ENCODE peak calls at places on chromosomes 7 and 10, in six cellular contexts. One of them, this sample, is unnamed.

GRCh38 chr7:69814421-69814962 is 216.2 kb downstream of the AUTS2 start:
- DNase-seq in GM03348: peak; percentile 89
- DNase-seq in occipital lobe: peak; percentile 76
- DNase-seq in Kasumi-1: no peak
- DNase-seq in RPMI7951: no peak
- DNase-seq in mammary epithelial cell: no peak
- DNase-seq in this sample: peak; percentile 63

GRCh38 chr10:11713186-11713743 is 28.9 kb upstream of the ECHDC3 start:
- DNase-seq in GM03348: no peak
- DNase-seq in occipital lobe: no peak
- DNase-seq in Kasumi-1: peak; percentile 58
- DNase-seq in RPMI7951: peak; percentile 50
- DNase-seq in mammary epithelial cell: peak; percentile 69
- DNase-seq in this sample: peak; percentile 7

GRCh38 chr10:6171891-6172354 is 30.8 kb upstream of the PFKFB3 start:
- DNase-seq in GM03348: peak; percentile 82
- DNase-seq in occipital lobe: peak; percentile 70
- DNase-seq in Kasumi-1: peak; percentile 96
- DNase-seq in RPMI7951: peak; percentile 91
- DNase-seq in mammary epithelial cell: no peak
- DNase-seq in this sample: peak; percentile 45

GRCh38 chr10:105542401-105542800 is 901.3 kb downstream of the SORCS3 start:
- DNase-seq in GM03348: no peak
- DNase-seq in occipital lobe: no peak
- DNase-seq in Kasumi-1: no peak
- DNase-seq in RPMI7951: no peak
- DNase-seq in mammary epithelial cell: no peak
- DNase-seq in this sample: no peak

GRCh38 chr7:107946451-107946850 is 55.5 kb downstream of the DLD start:
- DNase-seq in GM03348: peak; percentile 66
- DNase-seq in occipital lobe: no peak
- DNase-seq in Kasumi-1: no peak
- DNase-seq in RPMI7951: peak; percentile 33
- DNase-seq in mammary epithelial cell: peak; percentile 66
- DNase-seq in this sample: no peak

GRCh38 chr10:47165711-47166404 is 134.1 kb upstream of the GDF10 start:
- DNase-seq in GM03348: peak; percentile 54
- DNase-seq in occipital lobe: no peak
- DNase-seq in Kasumi-1: peak; percentile 54
- DNase-seq in RPMI7951: peak; percentile 71
- DNase-seq in mammary epithelial cell: no peak
- DNase-seq in this sample: no peak

GRCh38 chr7:66114743-66115727 is at the start of gene CRCP:
- DNase-seq in GM03348: peak; percentile 91
- DNase-seq in occipital lobe: peak; percentile 77
- DNase-seq in Kasumi-1: peak; percentile 72
- DNase-seq in RPMI7951: peak; percentile 82
- DNase-seq in mammary epithelial cell: peak; percentile 75
- DNase-seq in this sample: peak; percentile 84

GRCh38 chr10:123269017-123269552 is 114.9 kb downstream of the BUB3 start:
- DNase-seq in GM03348: no peak
- DNase-seq in occipital lobe: no peak
- DNase-seq in Kasumi-1: no peak
- DNase-seq in RPMI7951: no peak
- DNase-seq in mammary epithelial cell: no peak
- DNase-seq in this sample: no peak

GRCh38 chr10:130772676-130773075 is 538.8 kb downstream of the TCERG1L start:
- DNase-seq in GM03348: no peak
- DNase-seq in occipital lobe: no peak
- DNase-seq in Kasumi-1: no peak
- DNase-seq in RPMI7951: no peak
- DNase-seq in mammary epithelial cell: no peak
- DNase-seq in this sample: no peak

GRCh38 chr7:114426824-114427223 is 12.2 kb downstream of the FOXP2 start:
- DNase-seq in GM03348: no peak
- DNase-seq in occipital lobe: no peak
- DNase-seq in Kasumi-1: peak; percentile 49
- DNase-seq in RPMI7951: no peak
- DNase-seq in mammary epithelial cell: no peak
- DNase-seq in this sample: no peak

GRCh38 chr7:116766881-116767280 is 94.9 kb downstream of the MET start:
- DNase-seq in GM03348: no peak
- DNase-seq in occipital lobe: no peak
- DNase-seq in Kasumi-1: no peak
- DNase-seq in RPMI7951: no peak
- DNase-seq in mammary epithelial cell: no peak
- DNase-seq in this sample: no peak

GRCh38 chr10:127150136-127150535 is 46.3 kb downstream of the INSYN2A start:
- DNase-seq in GM03348: peak; percentile 43
- DNase-seq in occipital lobe: no peak
- DNase-seq in Kasumi-1: no peak
- DNase-seq in RPMI7951: peak; percentile 82
- DNase-seq in mammary epithelial cell: peak; percentile 43
- DNase-seq in this sample: no peak

GRCh38 chr10:71725998-71726672 is 6.6 kb upstream of the C10orf105 start:
- DNase-seq in GM03348: peak; percentile 53
- DNase-seq in occipital lobe: no peak
- DNase-seq in Kasumi-1: peak; percentile 30
- DNase-seq in RPMI7951: peak; percentile 31
- DNase-seq in mammary epithelial cell: peak; percentile 33
- DNase-seq in this sample: no peak

GRCh38 chr10:102776779-102777417 is 33.1 kb downstream of the WBP1L start:
- DNase-seq in GM03348: peak; percentile 95
- DNase-seq in occipital lobe: peak; percentile 37
- DNase-seq in Kasumi-1: peak; percentile 97
- DNase-seq in RPMI7951: peak; percentile 96
- DNase-seq in mammary epithelial cell: peak; percentile 91
- DNase-seq in this sample: peak; percentile 89

GRCh38 chr10:1273372-1274097 is 217.3 kb downstream of the WDR37 start:
- DNase-seq in GM03348: no peak
- DNase-seq in occipital lobe: no peak
- DNase-seq in Kasumi-1: no peak
- DNase-seq in RPMI7951: no peak
- DNase-seq in mammary epithelial cell: no peak
- DNase-seq in this sample: peak; percentile 80

GRCh38 chr10:88042162-88043100 is 179.0 kb downstream of the PTEN start:
- DNase-seq in GM03348: peak; percentile 25
- DNase-seq in occipital lobe: no peak
- DNase-seq in Kasumi-1: peak; percentile 54
- DNase-seq in RPMI7951: peak; percentile 94
- DNase-seq in mammary epithelial cell: peak; percentile 93
- DNase-seq in this sample: no peak

GRCh38 chr7:103445228-103446020 is 583 bp downstream of the SLC26A5 start:
- DNase-seq in GM03348: peak; percentile 49
- DNase-seq in occipital lobe: no peak
- DNase-seq in Kasumi-1: peak; percentile 10
- DNase-seq in RPMI7951: no peak
- DNase-seq in mammary epithelial cell: no peak
- DNase-seq in this sample: no peak

GRCh38 chr10:121674885-121675284 is 76.6 kb upstream of the FGFR2 start:
- DNase-seq in GM03348: no peak
- DNase-seq in occipital lobe: no peak
- DNase-seq in Kasumi-1: no peak
- DNase-seq in RPMI7951: no peak
- DNase-seq in mammary epithelial cell: no peak
- DNase-seq in this sample: no peak

GRCh38 chr10:101358706-101359300 is 4.8 kb downstream of the BTRC start:
- DNase-seq in GM03348: no peak
- DNase-seq in occipital lobe: no peak
- DNase-seq in Kasumi-1: no peak
- DNase-seq in RPMI7951: no peak
- DNase-seq in mammary epithelial cell: no peak
- DNase-seq in this sample: no peak

GRCh38 chr7:117682681-117683385 is 190.4 kb downstream of the CTTNBP2 start:
- DNase-seq in GM03348: no peak
- DNase-seq in occipital lobe: no peak
- DNase-seq in Kasumi-1: no peak
- DNase-seq in RPMI7951: no peak
- DNase-seq in mammary epithelial cell: peak; percentile 48
- DNase-seq in this sample: no peak

GRCh38 chr7:51316666-51317581 is at the start of gene COBL:
- DNase-seq in GM03348: peak; percentile 16
- DNase-seq in occipital lobe: peak; percentile 35
- DNase-seq in Kasumi-1: no peak
- DNase-seq in RPMI7951: no peak
- DNase-seq in mammary epithelial cell: no peak
- DNase-seq in this sample: no peak

GRCh38 chr10:101016814-101017213 is 14.1 kb downstream of the PDZD7 start:
- DNase-seq in GM03348: no peak
- DNase-seq in occipital lobe: no peak
- DNase-seq in Kasumi-1: no peak
- DNase-seq in RPMI7951: no peak
- DNase-seq in mammary epithelial cell: no peak
- DNase-seq in this sample: no peak

GRCh38 chr10:94383515-94383914 is 18.8 kb upstream of the TBC1D12 start:
- DNase-seq in GM03348: no peak
- DNase-seq in occipital lobe: no peak
- DNase-seq in Kasumi-1: no peak
- DNase-seq in RPMI7951: no peak
- DNase-seq in mammary epithelial cell: no peak
- DNase-seq in this sample: no peak

GRCh38 chr10:125263551-125263950 is 103.2 kb upstream of the CTBP2 start:
- DNase-seq in GM03348: no peak
- DNase-seq in occipital lobe: no peak
- DNase-seq in Kasumi-1: no peak
- DNase-seq in RPMI7951: peak; percentile 6
- DNase-seq in mammary epithelial cell: peak; percentile 86
- DNase-seq in this sample: no peak

GRCh38 chr10:119701861-119702260 is 24.0 kb upstream of the INPP5F start:
- DNase-seq in GM03348: no peak
- DNase-seq in occipital lobe: no peak
- DNase-seq in Kasumi-1: no peak
- DNase-seq in RPMI7951: peak; percentile 52
- DNase-seq in mammary epithelial cell: peak; percentile 80
- DNase-seq in this sample: no peak

GRCh38 chr10:1369197-1369596 is 313.0 kb downstream of the WDR37 start:
- DNase-seq in GM03348: no peak
- DNase-seq in occipital lobe: no peak
- DNase-seq in Kasumi-1: no peak
- DNase-seq in RPMI7951: no peak
- DNase-seq in mammary epithelial cell: no peak
- DNase-seq in this sample: no peak

GRCh38 chr7:143199040-143199439 is 15.8 kb downstream of the TAS2R39 start:
- DNase-seq in GM03348: no peak
- DNase-seq in occipital lobe: no peak
- DNase-seq in Kasumi-1: no peak
- DNase-seq in RPMI7951: no peak
- DNase-seq in mammary epithelial cell: peak; percentile 6
- DNase-seq in this sample: no peak

GRCh38 chr7:94380264-94380663 is 14.4 kb upstream of the COL1A2 start:
- DNase-seq in GM03348: no peak
- DNase-seq in occipital lobe: no peak
- DNase-seq in Kasumi-1: no peak
- DNase-seq in RPMI7951: no peak
- DNase-seq in mammary epithelial cell: no peak
- DNase-seq in this sample: no peak

GRCh38 chr7:83879103-83879502 is 230.2 kb upstream of the SEMA3E start:
- DNase-seq in GM03348: no peak
- DNase-seq in occipital lobe: no peak
- DNase-seq in Kasumi-1: no peak
- DNase-seq in RPMI7951: no peak
- DNase-seq in mammary epithelial cell: no peak
- DNase-seq in this sample: no peak

GRCh38 chr7:6589829-6590644 is at the start of gene INTS15:
- DNase-seq in GM03348: peak; percentile 97
- DNase-seq in occipital lobe: peak; percentile 64
- DNase-seq in Kasumi-1: peak; percentile 8
- DNase-seq in RPMI7951: peak; percentile 81
- DNase-seq in mammary epithelial cell: peak; percentile 75
- DNase-seq in this sample: peak; percentile 75

GRCh38 chr10:63236113-63236935 is 103.2 kb downstream of the NRBF2 start:
- DNase-seq in GM03348: peak; percentile 74
- DNase-seq in occipital lobe: no peak
- DNase-seq in Kasumi-1: peak; percentile 93
- DNase-seq in RPMI7951: peak; percentile 88
- DNase-seq in mammary epithelial cell: peak; percentile 85
- DNase-seq in this sample: no peak

GRCh38 chr7:47771990-47772360 is 176.3 kb downstream of the PKD1L1 start:
- DNase-seq in GM03348: no peak
- DNase-seq in occipital lobe: no peak
- DNase-seq in Kasumi-1: no peak
- DNase-seq in RPMI7951: no peak
- DNase-seq in mammary epithelial cell: no peak
- DNase-seq in this sample: no peak

GRCh38 chr10:32376027-32376426 is 29.1 kb upstream of the EPC1 start:
- DNase-seq in GM03348: no peak
- DNase-seq in occipital lobe: no peak
- DNase-seq in Kasumi-1: no peak
- DNase-seq in RPMI7951: no peak
- DNase-seq in mammary epithelial cell: no peak
- DNase-seq in this sample: no peak

GRCh38 chr7:91940171-91940570 is 491 bp upstream of the AKAP9 start:
- DNase-seq in GM03348: peak; percentile 36
- DNase-seq in occipital lobe: peak; percentile 22
- DNase-seq in Kasumi-1: peak; percentile 70
- DNase-seq in RPMI7951: peak; percentile 44
- DNase-seq in mammary epithelial cell: no peak
- DNase-seq in this sample: no peak

GRCh38 chr7:150417239-150417638 is 33.2 kb upstream of the GIMAP8 start:
- DNase-seq in GM03348: no peak
- DNase-seq in occipital lobe: no peak
- DNase-seq in Kasumi-1: no peak
- DNase-seq in RPMI7951: no peak
- DNase-seq in mammary epithelial cell: no peak
- DNase-seq in this sample: no peak

GRCh38 chr7:101618207-101618839 is 10.8 kb downstream of the MYL10 start:
- DNase-seq in GM03348: peak; percentile 70
- DNase-seq in occipital lobe: no peak
- DNase-seq in Kasumi-1: no peak
- DNase-seq in RPMI7951: peak; percentile 87
- DNase-seq in mammary epithelial cell: no peak
- DNase-seq in this sample: peak; percentile 52

GRCh38 chr10:86348321-86349210 is 18.0 kb downstream of the GRID1 start:
- DNase-seq in GM03348: no peak
- DNase-seq in occipital lobe: no peak
- DNase-seq in Kasumi-1: no peak
- DNase-seq in RPMI7951: no peak
- DNase-seq in mammary epithelial cell: no peak
- DNase-seq in this sample: no peak

GRCh38 chr7:64685091-64685490 is 19.2 kb downstream of the ZNF107 start:
- DNase-seq in GM03348: no peak
- DNase-seq in occipital lobe: no peak
- DNase-seq in Kasumi-1: no peak
- DNase-seq in RPMI7951: no peak
- DNase-seq in mammary epithelial cell: no peak
- DNase-seq in this sample: no peak

GRCh38 chr10:5499493-5499800 is at the start of gene CALML5:
- DNase-seq in GM03348: no peak
- DNase-seq in occipital lobe: no peak
- DNase-seq in Kasumi-1: no peak
- DNase-seq in RPMI7951: no peak
- DNase-seq in mammary epithelial cell: no peak
- DNase-seq in this sample: no peak

This sample was measured in posterior cingulate gyrus.